ENCODE peak calls at places on chromosomes 12 and 14, in five cellular contexts. X is cardiac muscle cell, K is cardiac fibroblast, E is heart right ventricle, F is fibroblast of pulmonary artery. G is an unnamed sample.

GRCh38 chr12:13534242-13534641 is 337.7 kb downstream of the EMP1 start:
- DNase-seq in X (no peak), K (peak; percentile 0), E (no peak), F (no peak), G (no peak)

GRCh38 chr12:55676707-55677106 is 31.0 kb downstream of the ITGA7 start:
- DNase-seq in X (no peak), K (no peak), E (no peak), F (no peak), G (no peak)

GRCh38 chr12:115451151-115451784 is 767.3 kb upstream of the TBX3 start:
- DNase-seq in X (no peak), K (no peak), E (peak; percentile 21), F (no peak), G (no peak)

GRCh38 chr12:15631007-15631715 is 158.0 kb downstream of the EPS8 start:
- DNase-seq in X (no peak), K (no peak), E (no peak), F (no peak), G (no peak)

GRCh38 chr14:62015945-62016344 is 253.7 kb downstream of the SNAPC1 start:
- DNase-seq in X (no peak), K (peak; percentile 2), E (no peak), F (peak; percentile 12), G (no peak)

GRCh38 chr14:93331375-93332031 is 1.3 kb downstream of the BTBD7 start:
- DNase-seq in X (no peak), K (no peak), E (peak; percentile 35), F (no peak), G (peak; percentile 95)

GRCh38 chr12:124236651-124237050 is 58.2 kb upstream of the RFLNA start:
- DNase-seq in X (no peak), K (peak; percentile 87), E (no peak), F (peak; percentile 78), G (peak; percentile 82)

GRCh38 chr12:76270657-76271358 is 77.4 kb downstream of the BBS10 start:
- DNase-seq in X (no peak), K (peak; percentile 26), E (no peak), F (no peak), G (no peak)

GRCh38 chr12:131195796-131196195 is 242.1 kb downstream of the ADGRD1 start:
- DNase-seq in X (no peak), K (no peak), E (no peak), F (no peak), G (no peak)

GRCh38 chr14:52077261-52077984 is 8.6 kb upstream of the NID2 start:
- DNase-seq in X (no peak), K (no peak), E (no peak), F (no peak), G (no peak)

GRCh38 chr14:22047105-22047504 is 373.5 kb upstream of the OR4E1 start:
- DNase-seq in X (peak; percentile 62), K (no peak), E (no peak), F (peak; percentile 2), G (peak; percentile 34)

GRCh38 chr12:120010661-120011230 is 21.7 kb downstream of the BICDL1 start:
- DNase-seq in X (no peak), K (no peak), E (no peak), F (no peak), G (no peak)

GRCh38 chr12:12938541-12938940 is 13.4 kb downstream of the GPRC5D start:
- DNase-seq in X (no peak), K (no peak), E (no peak), F (no peak), G (no peak)

GRCh38 chr12:52041695-52042123 is 9.5 kb upstream of the NR4A1 start:
- DNase-seq in X (peak; percentile 70), K (peak; percentile 78), E (no peak), F (peak; percentile 65), G (no peak)

GRCh38 chr14:38080696-38081095 is 127.0 kb upstream of the SSTR1 start:
- DNase-seq in X (no peak), K (no peak), E (no peak), F (no peak), G (no peak)

GRCh38 chr14:77302926-77303325 is 17.8 kb downstream of the POMT2 start:
- DNase-seq in X (no peak), K (no peak), E (no peak), F (peak; percentile 36), G (peak; percentile 67)

GRCh38 chr14:65268594-65268993 is 143.9 kb upstream of the FUT8 start:
- DNase-seq in X (no peak), K (no peak), E (no peak), F (no peak), G (no peak)

GRCh38 chr14:74207943-74208342 is 31.3 kb upstream of the VSX2 start:
- DNase-seq in X (no peak), K (no peak), E (no peak), F (peak; percentile 3), G (no peak)

GRCh38 chr12:106084048-106084671 is 54.6 kb downstream of the NUAK1 start:
- DNase-seq in X (no peak), K (peak; percentile 82), E (no peak), F (peak; percentile 89), G (no peak)

GRCh38 chr14:100304825-100305445 is 1.3 kb downstream of the SLC25A29 start:
- DNase-seq in X (peak; percentile 50), K (peak; percentile 57), E (peak; percentile 59), F (no peak), G (peak; percentile 51)

GRCh38 chr12:3641428-3641883 is 111.5 kb downstream of the CRACR2A start:
- DNase-seq in X (no peak), K (peak; percentile 39), E (no peak), F (peak; percentile 44), G (peak; percentile 79)

GRCh38 chr14:59679872-59680271 is 103.3 kb upstream of the CCDC175 start:
- DNase-seq in X (peak; percentile 27), K (peak; percentile 4), E (no peak), F (peak; percentile 33), G (no peak)

GRCh38 chr14:85165091-85165490 is 364.9 kb upstream of the FLRT2 start:
- DNase-seq in X (no peak), K (peak; percentile 11), E (peak; percentile 42), F (peak; percentile 27), G (peak; percentile 87)

GRCh38 chr14:60655114-60655897 is 6.0 kb upstream of the SIX1 start:
- DNase-seq in X (no peak), K (no peak), E (no peak), F (no peak), G (no peak)

GRCh38 chr12:106249411-106250135 is 1.8 kb upstream of the CKAP4 start:
- DNase-seq in X (no peak), K (no peak), E (no peak), F (no peak), G (no peak)

GRCh38 chr12:24363177-24363754 is 413.8 kb upstream of the SOX5 start:
- DNase-seq in X (peak; percentile 34), K (no peak), E (no peak), F (no peak), G (no peak)

GRCh38 chr14:101134161-101134631 is 230.7 kb upstream of the RTL1 start:
- DNase-seq in X (no peak), K (no peak), E (no peak), F (no peak), G (no peak)

GRCh38 chr12:30753233-30753632 is 1.5 kb downstream of the CAPRIN2 start:
- DNase-seq in X (peak; percentile 50), K (peak; percentile 63), E (no peak), F (peak; percentile 64), G (peak; percentile 52)

GRCh38 chr14:90616881-90617280 is 199.3 kb downstream of the TTC7B start:
- DNase-seq in X (no peak), K (peak; percentile 18), E (no peak), F (peak; percentile 20), G (peak; percentile 93)

GRCh38 chr12:94531196-94531720 is 71.6 kb upstream of the CEP83 start:
- DNase-seq in X (no peak), K (no peak), E (no peak), F (no peak), G (no peak)

GRCh38 chr12:94534761-94535613 is 75.3 kb upstream of the CEP83 start:
- DNase-seq in X (no peak), K (no peak), E (no peak), F (no peak), G (no peak)

GRCh38 chr12:94534278-94534677 is 74.6 kb upstream of the CEP83 start:
- DNase-seq in X (no peak), K (no peak), E (no peak), F (no peak), G (no peak)

GRCh38 chr12:94536040-94536965 is 76.6 kb upstream of the CEP83 start:
- DNase-seq in X (no peak), K (no peak), E (no peak), F (no peak), G (no peak)

DNA sequence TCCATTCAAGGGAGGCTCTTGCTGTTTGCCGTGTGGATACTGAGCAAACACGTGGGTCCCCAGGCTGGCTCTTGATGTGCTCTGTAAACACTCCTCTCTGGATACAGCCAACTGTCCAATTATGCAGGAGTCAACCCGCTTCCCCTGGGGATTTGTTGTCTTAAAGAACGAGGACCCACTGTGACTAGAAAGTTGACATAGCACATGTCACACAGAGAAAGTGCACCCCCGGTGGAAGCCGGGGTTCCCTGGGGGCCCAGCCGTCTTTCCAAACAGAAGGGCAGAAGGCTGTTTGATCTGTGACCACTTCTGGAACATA is 75.9 kb upstream of the CEP83 start:
- DNase-seq in X (no peak), K (no peak), E (no peak), F (no peak), G (no peak)
- TF ChIP-seq CTCF in X (no peak), K (no peak), E (no peak), F (no peak), G (no peak)

DNA sequence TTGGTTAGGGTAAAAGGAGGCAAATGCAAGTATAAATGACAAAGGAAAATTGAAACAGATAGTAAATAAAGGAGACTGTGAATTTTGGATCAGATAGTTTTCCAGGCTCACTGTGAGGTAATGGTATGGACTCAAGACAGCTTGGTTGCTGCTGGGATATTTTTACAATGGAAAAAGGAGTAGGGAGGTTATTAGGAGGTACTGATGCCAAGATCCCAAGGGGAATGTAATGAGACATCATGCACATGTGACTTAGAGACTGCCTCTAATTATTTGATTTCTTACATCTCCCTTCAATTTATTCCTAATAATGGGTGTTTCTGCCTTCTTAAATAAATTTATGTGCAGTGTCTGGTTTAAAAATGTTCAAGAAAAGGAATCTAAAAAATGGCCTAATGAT is 56.9 kb downstream of the TAOK3 start:
- DNase-seq in X (no peak), K (peak; percentile 18), E (no peak), F (no peak), G (no peak)
- H3K4me3 ChIP-seq in X (no peak overlapping the region), K (no peak overlapping the region), E (no peak overlapping the region), F (no peak overlapping the region), G (no peak overlapping the region)

DNA sequence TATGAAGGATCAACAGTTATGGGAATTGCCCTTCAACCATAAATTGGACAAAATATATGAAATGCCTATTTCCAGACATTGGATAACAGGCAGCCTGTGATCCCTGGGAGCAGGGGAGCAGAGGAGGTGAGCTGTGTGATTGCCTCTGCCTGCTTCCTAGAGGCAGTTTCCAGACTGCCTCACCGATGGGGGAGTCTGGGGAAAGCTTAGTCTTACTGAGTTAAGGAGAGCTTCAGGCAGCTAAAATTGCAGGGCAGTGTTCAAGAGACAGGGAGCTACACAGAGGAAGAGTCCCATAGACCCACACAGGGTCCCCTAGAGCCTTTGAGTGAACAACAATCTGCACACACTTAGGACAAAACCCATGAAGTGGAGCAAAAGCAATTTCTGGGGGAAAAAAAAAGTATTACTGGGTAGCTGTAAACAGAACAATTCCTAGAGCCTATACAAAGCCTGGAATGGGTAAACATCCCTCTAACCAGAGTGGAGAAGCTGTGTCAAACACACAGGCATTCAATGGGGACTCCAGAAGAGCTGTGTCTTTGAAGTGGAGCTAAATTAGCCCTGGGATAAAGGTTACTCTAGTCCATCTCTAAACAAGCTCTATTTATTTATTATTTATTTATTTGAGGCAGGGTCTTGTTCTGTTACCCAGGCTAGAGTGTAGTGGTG is 48.3 kb upstream of the ACTN1 start:
- DNase-seq in X (no peak), K (no peak), E (no peak), F (no peak), G (no peak)
- TF ChIP-seq CTCF in X (no peak), K (no peak), E (no peak), F (no peak), G (no peak)

GRCh38 chr12:92656911-92657310 is 45.9 kb upstream of the PLEKHG7 start:
- DNase-seq in X (no peak), K (no peak), E (no peak), F (no peak), G (no peak)
- H3K4me3 ChIP-seq in X (no peak overlapping the region), K (no peak overlapping the region), E (no peak overlapping the region), F (no peak overlapping the region), G (no peak overlapping the region)